ENCODE peak calls at places on chromosomes 11 and 22, in nine cellular contexts. U is bronchial epithelial cell, H is nephron progenitor cell, V is PC-3, C is NB4, A is A673, W is upper lobe of right lung, M is colonic mucosa, Q is A549. T is an unnamed sample.

GRCh38 chr22:42231929-42232328 is 38.5 kb downstream of the TCF20 start:
- DNase-seq in H (no peak), V (no peak), C (no peak), Q (no peak), W (no peak), A (no peak), U (no peak), M (no peak), T (no peak)

GRCh38 chr11:41237386-41237785 is 222.1 kb downstream of the LRRC4C start:
- DNase-seq in V (no peak), A (no peak), H (no peak), W (no peak), M (no peak), Q (no peak), C (no peak), U (no peak), T (no peak)

GRCh38 chr11:59172345-59173079 is 580 bp downstream of the DTX4 start:
- DNase-seq in A (no peak), V (peak), H (peak), Q (no peak), C (peak), U (no peak), W (peak), M (peak), T (peak)

GRCh38 chr11:129620705-129621104 is 194.9 kb upstream of the TMEM45B start:
- DNase-seq in H (no peak), V (peak), M (no peak), C (no peak), A (no peak), U (peak), W (no peak), Q (no peak), T (peak)

GRCh38 chr11:18492888-18493287 is 33.9 kb downstream of the TSG101 start:
- DNase-seq in M (no peak), V (peak), C (no peak), A (no peak), W (no peak), H (no peak), U (peak), Q (no peak), T (peak)

GRCh38 chr11:120854988-120855387 is 168.9 kb upstream of the TBCEL start:
- DNase-seq in A (no peak), W (no peak), U (no peak), Q (no peak), V (no peak), H (peak), C (no peak), M (no peak), T (no peak)

GRCh38 chr11:93543292-93543977 is at the start of gene SMCO4:
- DNase-seq in C (peak), M (peak), Q (peak), V (peak), A (peak), H (peak), U (peak), W (peak), T (peak)

GRCh38 chr11:59097113-59097708 is 9.8 kb upstream of the FAM111B start:
- DNase-seq in V (peak), H (peak), A (peak), W (peak), M (peak), U (peak), C (peak), Q (peak), T (peak)

GRCh38 chr22:25149014-25149413 is 50.6 kb upstream of the CRYBB3 start:
- DNase-seq in V (no peak), W (no peak), H (no peak), U (no peak), A (no peak), Q (no peak), M (no peak), C (no peak), T (no peak)

GRCh38 chr11:79456501-79456900 is 15.7 kb upstream of the TENM4 start:
- DNase-seq in Q (no peak), W (no peak), M (no peak), A (no peak), V (no peak), U (no peak), H (no peak), C (no peak), T (no peak)

GRCh38 chr11:38524945-38525344 is 1926.9 kb upstream of the RAG2 start:
- DNase-seq in A (no peak), U (no peak), W (no peak), V (no peak), M (no peak), Q (no peak), C (no peak), H (no peak), T (no peak)

GRCh38 chr22:47602732-47603131 is 840.3 kb downstream of the TBC1D22A start:
- DNase-seq in M (no peak), C (no peak), H (no peak), W (no peak), A (no peak), Q (no peak), U (no peak), V (no peak), T (no peak)

GRCh38 chr11:69211540-69212120 is 55.9 kb downstream of the SMIM38 start:
- DNase-seq in U (no peak), Q (no peak), M (no peak), A (no peak), C (no peak), W (no peak), V (no peak), H (no peak), T (no peak)

GRCh38 chr11:69213315-69213714 is 57.6 kb downstream of the SMIM38 start:
- DNase-seq in U (peak), Q (no peak), V (no peak), M (no peak), A (no peak), C (no peak), H (no peak), W (no peak), T (no peak)

GRCh38 chr11:69213964-69214363 is 58.2 kb downstream of the SMIM38 start:
- DNase-seq in W (no peak), C (no peak), V (no peak), U (no peak), Q (no peak), H (no peak), M (no peak), A (no peak), T (no peak)

GRCh38 chr11:69210660-69211035 is 54.9 kb downstream of the SMIM38 start:
- DNase-seq in V (no peak), U (no peak), W (no peak), M (no peak), Q (no peak), A (no peak), C (no peak), H (no peak), T (no peak)

GRCh38 chr11:69212121-69213110 is 56.7 kb downstream of the SMIM38 start:
- DNase-seq in U (no peak), A (no peak), H (no peak), C (no peak), Q (no peak), M (no peak), W (peak), V (no peak), T (no peak)
- TF ChIP-seq CTCF in U (peak), A (peak), H (peak), C (no peak), Q (peak), M (no peak), W (no peak), V (peak), T (no peak)

GRCh38 chr11:8870461-8871282 is 40.3 kb upstream of the AKIP1 start:
- DNase-seq in Q (peak), A (peak), M (peak), C (peak), W (peak), H (peak), V (peak), U (peak), T (peak)
- TF ChIP-seq CTCF in Q (no peak), A (no peak), M (no peak), C (no peak), W (no peak), H (no peak), V (peak), U (peak), T (no peak)

DNA sequence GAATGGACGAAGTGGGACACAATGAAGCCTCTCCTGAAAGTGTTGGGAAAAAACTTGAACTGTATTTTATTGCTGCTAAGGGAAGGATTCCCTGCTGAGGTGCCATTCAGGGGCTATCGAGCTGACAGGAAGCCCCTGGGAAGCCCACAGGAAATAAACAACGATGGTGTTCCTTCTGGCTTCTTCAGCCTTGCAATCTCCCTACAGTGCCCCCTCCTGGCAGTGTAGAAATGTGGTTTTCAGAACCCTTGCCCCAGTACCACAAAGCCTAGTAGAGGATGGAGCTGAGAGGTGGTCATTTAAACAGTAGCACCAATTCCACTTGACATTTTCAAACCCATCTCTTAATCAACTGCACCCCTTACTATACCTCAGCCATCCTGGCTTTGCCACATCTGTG is 676.7 kb upstream of the ARHGAP42 start:
- DNase-seq in A (peak), Q (no peak), C (peak), V (no peak), U (no peak), M (no peak), H (no peak), W (no peak), T (no peak)
- TF ChIP-seq CTCF in A (peak), Q (no peak), C (peak), V (peak), U (peak), M (no peak), H (no peak), W (no peak), T (peak)

DNA sequence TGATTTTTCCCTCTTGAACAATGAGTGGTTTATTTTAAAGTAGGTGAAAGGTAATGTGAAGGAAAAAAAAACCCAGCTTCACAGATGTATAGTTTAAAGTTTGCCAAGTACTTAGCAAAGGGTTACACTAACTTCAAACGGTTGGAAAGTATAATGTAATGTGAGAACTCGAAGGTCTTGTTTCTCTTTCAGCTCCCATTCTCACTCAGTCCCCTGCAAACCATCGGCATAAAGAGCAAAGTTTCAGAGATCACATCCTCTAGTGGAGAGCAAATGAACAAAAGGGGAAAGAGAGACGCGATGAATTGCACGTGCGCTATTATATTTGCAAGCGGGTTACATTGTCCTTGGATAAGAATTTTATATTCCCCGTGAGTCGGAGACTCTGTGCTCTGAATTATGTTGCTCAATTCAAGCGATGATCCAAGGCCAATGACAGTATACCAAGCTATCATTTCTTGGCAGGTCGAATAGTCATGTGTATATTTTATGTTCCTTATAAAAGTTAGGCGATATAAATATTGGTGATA is 37.6 kb upstream of the BIRC3 start:
- DNase-seq in A (peak), H (no peak), W (no peak), V (peak), Q (peak), C (no peak), U (peak), M (peak), T (peak)
- TF ChIP-seq CTCF in A (peak), H (no peak), W (peak), V (peak), Q (no peak), C (no peak), U (no peak), M (no peak), T (no peak)

GRCh38 chr11:35466058-35466457 is 46.7 kb upstream of the SLC1A2 start:
- DNase-seq in W (no peak), Q (no peak), A (no peak), V (no peak), U (no peak), M (no peak), C (no peak), H (no peak), T (no peak)

GRCh38 chr11:35461917-35462316 is 42.6 kb upstream of the SLC1A2 start:
- DNase-seq in C (no peak), H (no peak), A (no peak), W (no peak), M (no peak), Q (no peak), U (no peak), V (no peak), T (no peak)

GRCh38 chr11:35458846-35459245 is 39.5 kb upstream of the SLC1A2 start:
- DNase-seq in A (peak), W (no peak), Q (no peak), U (no peak), H (no peak), M (no peak), C (no peak), V (no peak), T (peak)

GRCh38 chr11:35463211-35463810 is 44.0 kb upstream of the SLC1A2 start:
- DNase-seq in M (no peak), C (no peak), W (no peak), Q (no peak), A (no peak), U (no peak), V (no peak), H (no peak), T (no peak)

GRCh38 chr11:35464308-35464707 is 45.0 kb upstream of the SLC1A2 start:
- DNase-seq in H (no peak), C (no peak), V (peak), Q (no peak), W (no peak), M (no peak), U (peak), A (peak), T (peak)
- TF ChIP-seq CTCF in H (no peak), C (no peak), V (peak), Q (peak), W (no peak), M (no peak), U (peak), A (peak), T (no peak)

GRCh38 chr11:3170756-3171670 is 5.9 kb upstream of the OSBPL5 start:
- DNase-seq in M (no peak), U (no peak), V (no peak), Q (no peak), C (no peak), A (no peak), H (no peak), W (peak), T (no peak)
- TF ChIP-seq CTCF in M (no peak), U (no peak), V (no peak), Q (no peak), C (no peak), A (no peak), H (no peak), W (no peak), T (no peak)

GRCh38 chr11:23797624-23798419 is 699.0 kb upstream of the LUZP2 start:
- DNase-seq in Q (no peak), M (peak), V (peak), A (no peak), C (no peak), H (no peak), W (no peak), U (peak), T (no peak)
- TF ChIP-seq CTCF in Q (no peak), M (no peak), V (no peak), A (no peak), C (no peak), H (no peak), W (no peak), U (no peak), T (no peak)

DNA sequence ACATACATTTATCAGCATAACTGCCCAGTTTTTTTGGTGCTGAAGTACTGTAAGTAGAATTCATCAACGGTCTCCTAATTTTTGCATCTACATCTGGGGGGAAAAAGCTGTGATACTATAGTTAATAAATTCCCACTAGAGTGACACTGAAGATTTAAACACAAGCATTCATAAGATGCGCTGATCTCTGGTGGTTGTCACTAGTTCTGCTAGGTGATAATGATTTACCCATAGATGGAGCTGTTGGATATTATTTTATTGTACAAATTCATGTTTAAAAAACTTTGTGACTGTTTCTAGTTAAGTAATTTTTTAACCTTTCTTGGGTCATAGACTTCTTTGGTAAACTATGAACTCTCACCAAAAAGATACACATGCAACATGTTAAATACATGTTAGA is 106.6 kb downstream of the EMSY start:
- DNase-seq in V (peak), M (no peak), H (no peak), A (no peak), C (no peak), Q (no peak), W (no peak), U (peak), T (peak)
- TF ChIP-seq CTCF in V (peak), M (peak), H (no peak), A (peak), C (no peak), Q (peak), W (peak), U (no peak), T (peak)

GRCh38 chr11:34174411-34175041 is 69.1 kb downstream of the NAT10 start:
- DNase-seq in A (peak), H (peak), W (peak), C (peak), V (peak), Q (peak), U (peak), M (peak), T (peak)
- TF ChIP-seq CTCF in A (peak), H (peak), W (peak), C (peak), V (peak), Q (peak), U (peak), M (peak), T (peak)